ENCODE peak calls at places on chromosomes 3 and 15, in seven cellular contexts. I, O, N, J, X, G and L are unnamed samples.

GRCh38 chr3:195015021-195015420 is 255.9 kb downstream of the XXYLT1 start:
- DNase-seq in I (no peak), O (no peak), N (no peak), J (no peak), X (no peak), G (no peak), L (no peak)

GRCh38 chr3:30437172-30437571 is 169.2 kb upstream of the TGFBR2 start:
- DNase-seq in I (no peak), O (no peak), N (no peak), J (no peak), X (no peak), G (no peak), L (no peak)

GRCh38 chr3:15646924-15647511 is 45.5 kb downstream of the BTD start:
- DNase-seq in I (no peak), O (peak), N (peak), J (no peak), X (peak), G (no peak), L (no peak)

GRCh38 chr3:13372126-13372525 is 48.0 kb downstream of the NUP210 start:
- DNase-seq in I (no peak), O (no peak), N (no peak), J (no peak), X (no peak), G (no peak), L (no peak)

GRCh38 chr3:59790241-59790640 is 740.4 kb upstream of the CFAP20DC start:
- DNase-seq in I (no peak), O (no peak), N (no peak), J (no peak), X (no peak), G (no peak), L (no peak)

GRCh38 chr3:12313519-12313918 is 24.6 kb downstream of the PPARG start:
- DNase-seq in I (no peak), O (no peak), N (no peak), J (no peak), X (no peak), G (no peak), L (no peak)

GRCh38 chr15:33242165-33242564 is 47.7 kb upstream of the FMN1 start:
- DNase-seq in I (no peak), O (no peak), N (no peak), J (no peak), X (peak), G (no peak), L (no peak)

GRCh38 chr3:164806188-164806587 is 272.1 kb downstream of the SI start:
- DNase-seq in I (no peak), O (no peak), N (no peak), J (no peak), X (no peak), G (no peak), L (no peak)

GRCh38 chr3:24139463-24140412 is 194.7 kb downstream of the NR1D2 start:
- DNase-seq in I (no peak), O (no peak), N (no peak), J (no peak), X (no peak), G (no peak), L (no peak)

GRCh38 chr15:84731774-84732173 is 15.8 kb upstream of the SEC11A start:
- DNase-seq in I (no peak), O (no peak), N (no peak), J (no peak), X (no peak), G (no peak), L (no peak)

GRCh38 chr3:140499114-140499757 is 178.6 kb upstream of the TRIM42 start:
- DNase-seq in I (no peak), O (peak), N (no peak), J (no peak), X (peak), G (no peak), L (no peak)

DNA sequence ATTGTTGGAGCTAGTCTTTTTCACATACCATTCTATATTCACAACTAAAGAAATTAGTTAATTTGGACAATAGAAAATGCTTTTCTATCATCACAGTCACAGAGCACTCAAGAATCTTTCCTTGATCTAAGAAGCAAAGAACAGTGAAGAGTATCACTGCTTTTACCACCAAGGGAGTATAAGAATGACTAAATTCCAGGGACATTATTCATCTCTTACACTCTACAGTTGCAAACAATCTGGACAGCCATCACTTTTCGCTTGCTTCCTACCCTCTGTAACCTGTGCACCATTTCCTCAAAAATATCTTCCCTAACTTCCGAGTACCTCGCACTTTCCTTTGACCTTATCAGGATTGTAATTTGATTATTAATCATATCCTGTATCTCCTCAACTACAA is 359.5 kb upstream of the TMCO5A start:
- DNase-seq in I (no peak), O (no peak), N (no peak), J (no peak), X (no peak), G (no peak), L (no peak)
- TF ChIP-seq CTCF in I (no peak), O (no peak), N (no peak), J (no peak), X (no peak), G (no peak), L (no peak)

GRCh38 chr3:78165876-78166275 is 1126.0 kb downstream of the ROBO2 start:
- DNase-seq in I (no peak), O (no peak), N (no peak), J (no peak), X (no peak), G (no peak), L (no peak)
- TF ChIP-seq CTCF in I (no peak), O (peak), N (peak), J (no peak), X (no peak), G (no peak), L (no peak)

DNA sequence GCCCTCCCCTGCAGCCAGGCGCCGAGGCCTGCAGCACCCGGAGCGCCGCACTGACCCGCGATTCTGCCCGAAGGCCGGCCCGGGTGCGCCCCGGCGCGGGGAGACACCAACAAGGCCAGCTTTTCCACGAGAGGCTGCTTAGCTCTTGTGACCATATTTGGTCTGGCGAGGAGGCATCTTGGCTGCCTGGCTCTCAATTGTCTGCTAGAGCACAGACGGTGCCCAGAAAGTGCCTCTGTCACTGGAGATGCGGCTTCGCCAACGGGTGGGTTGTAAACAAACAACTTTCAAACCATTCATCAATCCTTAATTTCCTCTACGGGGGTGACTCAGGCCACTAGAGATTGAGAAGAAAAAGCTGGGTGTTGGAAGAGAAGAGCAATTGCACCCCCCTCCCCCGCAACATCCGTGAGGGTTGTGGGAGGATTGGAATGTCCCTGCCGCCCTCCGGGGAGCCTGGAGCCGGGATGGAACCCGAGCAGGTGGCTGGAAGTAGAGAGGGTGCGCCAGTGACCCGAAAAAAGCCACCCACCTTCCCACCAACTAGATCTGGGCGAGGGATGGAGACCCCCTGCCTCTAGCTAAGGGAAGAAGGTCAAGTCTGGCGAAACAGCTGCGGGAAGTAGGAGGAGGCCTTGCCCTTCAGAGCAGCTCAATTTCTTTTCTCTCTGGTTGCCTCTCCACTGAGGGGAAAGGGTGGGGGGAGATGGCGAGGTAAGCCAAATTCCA is 783 bp upstream of the WWTR1 start:
- DNase-seq in I (no peak), O (peak), N (peak), J (peak), X (no peak), G (peak), L (peak)
- TF ChIP-seq CTCF in I (no peak), O (no peak), N (peak), J (no peak), X (no peak), G (no peak), L (peak)

GRCh38 chr3:126570103-126570541 is 11.4 kb upstream of the C3orf22 start:
- DNase-seq in I (no peak), O (no peak), N (no peak), J (no peak), X (no peak), G (no peak), L (no peak)
- TF ChIP-seq CTCF in I (no peak), O (no peak), N (no peak), J (no peak), X (no peak), G (no peak), L (no peak)

GRCh38 chr3:147383617-147384016 is 22.7 kb downstream of the ZIC4 start:
- DNase-seq in I (no peak), O (no peak), N (no peak), J (no peak), X (no peak), G (no peak), L (no peak)
- TF ChIP-seq CTCF in I (no peak), O (no peak), N (no peak), J (no peak), X (peak), G (no peak), L (no peak)

GRCh38 chr3:155983834-155984474 is 113.5 kb downstream of the GMPS start:
- DNase-seq in I (no peak), O (no peak), N (no peak), J (no peak), X (no peak), G (no peak), L (no peak)
- TF ChIP-seq CTCF in I (no peak), O (no peak), N (no peak), J (no peak), X (no peak), G (no peak), L (no peak)

DNA sequence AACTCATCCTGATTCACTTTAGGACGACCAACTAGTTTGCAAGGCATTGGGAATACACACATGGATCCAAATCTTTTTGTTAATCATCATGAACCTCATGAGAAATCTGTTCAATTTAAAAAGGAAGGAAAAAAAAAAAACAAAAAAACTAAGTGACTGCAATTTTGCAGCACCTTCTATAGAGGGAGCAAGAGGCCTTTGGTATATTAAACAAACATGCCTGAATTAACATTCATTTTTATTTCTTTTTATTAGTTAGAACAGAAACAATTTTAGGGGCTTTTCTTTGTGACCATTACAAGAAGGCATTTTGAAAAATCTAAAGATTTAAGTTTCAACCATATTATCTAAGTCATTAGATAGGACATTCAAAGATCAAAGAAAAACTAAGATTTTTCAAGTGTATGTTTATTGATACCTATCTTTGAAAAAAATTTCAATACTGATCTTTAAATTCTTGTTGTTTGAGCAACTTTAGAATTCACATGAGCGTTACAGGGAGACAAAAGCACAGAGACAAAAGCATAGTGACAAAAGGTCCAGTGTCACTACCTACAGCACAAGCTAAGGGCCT is 182.4 kb downstream of the CBLB start:
- DNase-seq in I (peak), O (no peak), N (no peak), J (no peak), X (peak), G (no peak), L (peak)
- TF ChIP-seq CTCF in I (peak), O (peak), N (peak), J (peak), X (peak), G (peak), L (peak)

DNA sequence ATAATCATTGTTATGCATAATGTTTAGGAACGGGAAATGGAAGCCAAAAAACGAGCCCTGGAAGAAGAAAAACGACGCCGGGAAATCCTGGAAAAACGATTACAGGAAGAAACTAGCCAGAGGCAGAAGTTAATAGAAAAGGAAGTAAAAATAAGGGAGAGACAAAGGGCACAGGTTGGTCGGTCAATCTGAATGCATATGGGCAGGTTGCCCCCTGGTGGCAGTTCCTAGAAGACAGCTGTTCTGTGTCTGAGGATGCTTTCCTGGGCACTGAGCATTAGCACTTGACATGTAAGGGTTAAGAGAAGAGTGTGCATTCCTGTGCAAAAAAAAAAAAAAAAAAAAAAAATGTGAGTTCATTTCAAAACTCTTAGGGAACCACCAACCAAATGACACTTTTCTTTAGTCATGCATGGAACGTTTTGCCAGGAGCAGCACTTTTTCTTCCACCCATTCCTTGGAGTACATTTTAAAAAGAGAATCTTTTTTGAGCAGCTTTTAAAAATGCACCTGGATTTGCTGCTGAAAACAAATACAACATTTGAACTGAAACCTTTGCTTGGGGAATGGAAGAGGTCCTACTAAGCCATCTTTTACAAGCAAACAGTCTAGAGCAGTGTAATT is 11.1 kb upstream of the ABHD10 start:
- DNase-seq in I (peak), O (peak), N (peak), J (peak), X (peak), G (peak), L (peak)
- TF ChIP-seq CTCF in I (peak), O (peak), N (peak), J (peak), X (peak), G (peak), L (peak)

GRCh38 chr3:37221407-37221806 is 47.0 kb upstream of the LRRFIP2 start:
- DNase-seq in I (no peak), O (no peak), N (no peak), J (no peak), X (peak), G (no peak), L (no peak)

GRCh38 chr3:37227870-37228549 is 53.6 kb upstream of the LRRFIP2 start:
- DNase-seq in I (no peak), O (no peak), N (no peak), J (no peak), X (no peak), G (no peak), L (no peak)

GRCh38 chr3:37225481-37225880 is 51.1 kb upstream of the LRRFIP2 start:
- DNase-seq in I (no peak), O (no peak), N (no peak), J (no peak), X (no peak), G (no peak), L (no peak)

GRCh38 chr3:37224879-37225278 is 50.5 kb upstream of the LRRFIP2 start:
- DNase-seq in I (no peak), O (no peak), N (no peak), J (no peak), X (no peak), G (no peak), L (no peak)

DNA sequence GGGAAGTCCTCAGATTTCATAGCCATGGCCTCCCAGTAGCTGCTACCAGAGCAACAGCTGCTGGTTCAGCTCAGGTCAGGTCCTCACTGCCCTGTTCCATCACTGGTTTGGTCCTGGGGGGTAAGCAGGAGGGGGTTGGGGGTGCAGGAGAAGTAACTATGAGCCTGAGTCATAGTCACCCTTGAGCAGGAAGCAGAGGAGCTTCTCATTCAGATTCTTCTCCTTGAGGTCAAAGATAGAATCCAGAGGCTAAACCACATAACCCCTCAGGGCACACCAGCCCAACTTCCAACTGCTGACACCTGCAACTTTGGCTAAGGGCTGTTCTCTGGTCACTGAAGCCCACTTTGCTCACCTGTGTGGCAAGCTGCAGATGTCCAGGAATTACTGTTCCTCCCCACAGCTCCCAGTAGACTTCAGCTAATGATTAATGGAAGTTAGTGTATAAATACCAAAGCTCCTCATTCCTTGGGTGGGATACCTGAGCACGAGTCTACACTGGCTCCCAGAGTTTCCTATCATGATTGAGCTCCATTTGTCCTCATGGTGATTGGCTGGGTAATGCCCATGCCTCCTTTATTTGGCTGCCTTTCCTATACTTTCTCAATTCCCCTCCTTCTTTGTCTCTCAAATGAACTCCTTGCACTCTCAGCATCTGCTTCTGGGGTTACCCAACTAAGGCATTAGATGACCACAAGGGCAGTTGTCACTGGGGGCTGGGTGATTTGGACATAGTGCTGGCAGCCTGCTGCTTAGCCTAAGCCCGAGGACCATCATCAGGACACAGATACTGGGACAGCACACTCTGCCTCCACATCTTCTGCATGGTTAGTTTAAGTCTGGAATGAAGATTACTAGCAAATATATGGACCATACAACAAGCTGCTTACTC is 48.9 kb upstream of the LRRFIP2 start:
- DNase-seq in I (no peak), O (no peak), N (no peak), J (no peak), X (peak), G (no peak), L (no peak)
- TF ChIP-seq CTCF in I (no peak), O (no peak), N (no peak), J (no peak), X (no peak), G (no peak), L (no peak)